ENCODE peak calls at places on chromosomes 1 and 21, in four cellular contexts. One of them, this sample, is unnamed.

GRCh38 chr1:92822907-92823306 is 8.9 kb upstream of the RPL5 start:
- DNase-seq in activated naive CD4-positive, alpha-beta T cell: no peak
- DNase-seq in GDM1: no peak
- DNase-seq in mucosa of descending colon: no peak
- DNase-seq in this sample: no peak

GRCh38 chr1:85816606-85817005 is 108.4 kb upstream of the ZNHIT6 start:
- DNase-seq in activated naive CD4-positive, alpha-beta T cell: no peak
- DNase-seq in GDM1: no peak
- DNase-seq in mucosa of descending colon: no peak
- DNase-seq in this sample: no peak

GRCh38 chr1:119631433-119632102 is 16.5 kb downstream of the ZNF697 start:
- DNase-seq in activated naive CD4-positive, alpha-beta T cell: no peak
- DNase-seq in GDM1: peak
- DNase-seq in mucosa of descending colon: peak
- DNase-seq in this sample: peak

GRCh38 chr1:171166361-171166760 is 18.7 kb upstream of the FMO2 start:
- DNase-seq in activated naive CD4-positive, alpha-beta T cell: no peak
- DNase-seq in GDM1: no peak
- DNase-seq in mucosa of descending colon: no peak
- DNase-seq in this sample: no peak

GRCh38 chr1:111032295-111032897 is 68.7 kb upstream of the LRIF1 start:
- DNase-seq in activated naive CD4-positive, alpha-beta T cell: no peak
- DNase-seq in GDM1: peak
- DNase-seq in mucosa of descending colon: no peak
- DNase-seq in this sample: no peak

GRCh38 chr1:21397813-21398188 is 42.1 kb upstream of the NBPF3 start:
- DNase-seq in activated naive CD4-positive, alpha-beta T cell: no peak
- DNase-seq in GDM1: no peak
- DNase-seq in mucosa of descending colon: no peak
- DNase-seq in this sample: peak

GRCh38 chr1:60037061-60037460 is 36.5 kb downstream of the C1orf87 start:
- DNase-seq in activated naive CD4-positive, alpha-beta T cell: no peak
- DNase-seq in GDM1: no peak
- DNase-seq in mucosa of descending colon: no peak
- DNase-seq in this sample: no peak

GRCh38 chr1:84541679-84542078 is 32.6 kb downstream of the CTBS start:
- DNase-seq in activated naive CD4-positive, alpha-beta T cell: no peak
- DNase-seq in GDM1: no peak
- DNase-seq in mucosa of descending colon: no peak
- DNase-seq in this sample: no peak

GRCh38 chr1:205597691-205598314 is 34.0 kb downstream of the ELK4 start:
- DNase-seq in activated naive CD4-positive, alpha-beta T cell: no peak
- DNase-seq in GDM1: no peak
- DNase-seq in mucosa of descending colon: no peak
- DNase-seq in this sample: no peak

GRCh38 chr21:28776251-28776650 is 216.4 kb downstream of the LTN1 start:
- DNase-seq in activated naive CD4-positive, alpha-beta T cell: no peak
- DNase-seq in GDM1: no peak
- DNase-seq in mucosa of descending colon: no peak
- DNase-seq in this sample: no peak

GRCh38 chr1:92944901-92945747 is 16.1 kb downstream of the DIPK1A start:
- DNase-seq in activated naive CD4-positive, alpha-beta T cell: no peak
- DNase-seq in GDM1: no peak
- DNase-seq in mucosa of descending colon: no peak
- DNase-seq in this sample: no peak

GRCh38 chr1:32988665-32989064 is 24.1 kb upstream of the RNF19B start:
- DNase-seq in activated naive CD4-positive, alpha-beta T cell: no peak
- DNase-seq in GDM1: no peak
- DNase-seq in mucosa of descending colon: no peak
- DNase-seq in this sample: no peak

GRCh38 chr1:58345215-58346075 is 201.1 kb downstream of the OMA1 start:
- DNase-seq in activated naive CD4-positive, alpha-beta T cell: no peak
- DNase-seq in GDM1: no peak
- DNase-seq in mucosa of descending colon: no peak
- DNase-seq in this sample: no peak

GRCh38 chr1:2229921-2230700 is 2.0 kb downstream of the SKI start:
- DNase-seq in activated naive CD4-positive, alpha-beta T cell: no peak
- DNase-seq in GDM1: no peak
- DNase-seq in mucosa of descending colon: peak
- DNase-seq in this sample: no peak

GRCh38 chr1:19342077-19342775 is 30.1 kb downstream of the SLC66A1 start:
- DNase-seq in activated naive CD4-positive, alpha-beta T cell: no peak
- DNase-seq in GDM1: no peak
- DNase-seq in mucosa of descending colon: no peak
- DNase-seq in this sample: no peak

GRCh38 chr1:199243423-199244061 is 604.7 kb downstream of the PTPRC start:
- DNase-seq in activated naive CD4-positive, alpha-beta T cell: peak
- DNase-seq in GDM1: peak
- DNase-seq in mucosa of descending colon: peak
- DNase-seq in this sample: no peak

GRCh38 chr21:15638856-15639549 is 90.8 kb upstream of the USP25 start:
- DNase-seq in activated naive CD4-positive, alpha-beta T cell: no peak
- DNase-seq in GDM1: no peak
- DNase-seq in mucosa of descending colon: no peak
- DNase-seq in this sample: no peak

GRCh38 chr1:42419449-42419848 is 36.4 kb downstream of the ZMYND12 start:
- DNase-seq in activated naive CD4-positive, alpha-beta T cell: no peak
- DNase-seq in GDM1: no peak
- DNase-seq in mucosa of descending colon: no peak
- DNase-seq in this sample: peak

GRCh38 chr1:234656981-234657651 is 47.1 kb upstream of the IRF2BP2 start:
- DNase-seq in activated naive CD4-positive, alpha-beta T cell: no peak
- DNase-seq in GDM1: peak
- DNase-seq in mucosa of descending colon: no peak
- DNase-seq in this sample: peak

GRCh38 chr1:47763456-47764171 is 233.6 kb downstream of the TRABD2B start:
- DNase-seq in activated naive CD4-positive, alpha-beta T cell: no peak
- DNase-seq in GDM1: no peak
- DNase-seq in mucosa of descending colon: no peak
- DNase-seq in this sample: no peak

GRCh38 chr1:183956559-183957188 is 80.9 kb downstream of the COLGALT2 start:
- DNase-seq in activated naive CD4-positive, alpha-beta T cell: peak
- DNase-seq in GDM1: peak
- DNase-seq in mucosa of descending colon: no peak
- DNase-seq in this sample: peak

This sample was measured in DMS153.